ENCODE peak calls at places on chromosomes 3 and 15, in five cellular contexts. U is GM23248, F is HCT116, G is OCI-LY7, P is SK-N-SH. X is an unnamed sample.

GRCh38 chr3:10142707-10143560 is 1.4 kb downstream of the VHL start:
- DNase-seq in U (peak; percentile 37), F (no peak), G (peak; percentile 37), P (peak; percentile 24), X (no peak)

GRCh38 chr3:141877911-141878310 is 1.5 kb downstream of the ATP1B3 start:
- DNase-seq in U (peak; percentile 70), F (no peak), G (peak; percentile 64), P (no peak), X (peak; percentile 28)

GRCh38 chr3:55190296-55190695 is 262.4 kb upstream of the LRTM1 start:
- DNase-seq in U (peak; percentile 89), F (no peak), G (no peak), P (no peak), X (peak; percentile 53)

GRCh38 chr3:45104715-45105711 is 41.2 kb downstream of the CDCP1 start:
- DNase-seq in U (peak; percentile 81), F (no peak), G (no peak), P (no peak), X (no peak)

GRCh38 chr15:95646892-95647291 is 683.6 kb upstream of the NR2F2 start:
- DNase-seq in U (no peak), F (no peak), G (no peak), P (no peak), X (no peak)

GRCh38 chr3:185632996-185633395 is 46.9 kb downstream of the SENP2 start:
- DNase-seq in U (no peak), F (no peak), G (no peak), P (no peak), X (no peak)

GRCh38 chr3:5663604-5664003 is 476.1 kb downstream of the EDEM1 start:
- DNase-seq in U (no peak), F (no peak), G (no peak), P (no peak), X (no peak)

GRCh38 chr15:72227192-72227586 is 3.8 kb downstream of the PKM start:
- DNase-seq in U (peak; percentile 92), F (peak; percentile 59), G (peak; percentile 24), P (no peak), X (no peak)

GRCh38 chr15:88233921-88234320 is 22.6 kb downstream of the NTRK3 start:
- DNase-seq in U (no peak), F (no peak), G (no peak), P (no peak), X (no peak)

GRCh38 chr15:72445426-72445825 is 28.7 kb upstream of the ARIH1 start:
- DNase-seq in U (no peak), F (no peak), G (no peak), P (peak; percentile 19), X (no peak)

GRCh38 chr3:192819001-192819569 is 91.7 kb upstream of the FGF12 start:
- DNase-seq in U (peak; percentile 88), F (peak; percentile 59), G (no peak), P (no peak), X (no peak)

GRCh38 chr15:91882858-91883586 is 29.5 kb downstream of the SLCO3A1 start:
- DNase-seq in U (peak; percentile 23), F (no peak), G (no peak), P (no peak), X (no peak)

GRCh38 chr15:101451886-101452285 is 37.6 kb downstream of the PCSK6 start:
- DNase-seq in U (peak; percentile 35), F (no peak), G (no peak), P (no peak), X (no peak)

GRCh38 chr3:69822501-69822900 is 83.2 kb downstream of the MITF start:
- DNase-seq in U (peak; percentile 33), F (no peak), G (no peak), P (no peak), X (no peak)

GRCh38 chr3:113758389-113759029 is 11.7 kb downstream of the ATP6V1A start:
- DNase-seq in U (peak; percentile 65), F (no peak), G (no peak), P (no peak), X (no peak)

DNA sequence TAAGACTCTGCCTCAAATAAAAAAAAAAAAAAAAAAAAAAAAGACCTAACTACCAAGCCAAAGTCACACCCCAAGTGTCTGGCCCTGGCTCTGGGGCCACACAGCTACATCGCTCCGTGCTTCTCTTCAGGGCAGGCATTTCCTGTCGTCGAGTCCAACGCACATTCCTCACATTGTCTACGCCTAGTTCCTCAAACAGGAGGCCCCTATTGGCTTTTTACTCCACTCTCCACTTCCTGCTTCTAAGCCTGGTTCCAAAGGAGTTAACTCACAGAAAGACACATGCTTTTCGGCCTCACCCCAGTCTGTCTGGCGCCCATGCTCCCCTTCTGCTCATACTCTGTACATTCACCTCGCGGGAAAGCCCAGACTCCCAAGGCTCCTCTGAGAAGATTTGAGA is 28.8 kb downstream of the KNG1 start:
- DNase-seq in U (peak; percentile 75), F (peak; percentile 60), G (no peak), P (no peak), X (peak; percentile 10)
- TF ChIP-seq EZH2phosphoT487 in U (no peak), F (no peak), G (no peak), P (no peak), X (no peak)

DNA sequence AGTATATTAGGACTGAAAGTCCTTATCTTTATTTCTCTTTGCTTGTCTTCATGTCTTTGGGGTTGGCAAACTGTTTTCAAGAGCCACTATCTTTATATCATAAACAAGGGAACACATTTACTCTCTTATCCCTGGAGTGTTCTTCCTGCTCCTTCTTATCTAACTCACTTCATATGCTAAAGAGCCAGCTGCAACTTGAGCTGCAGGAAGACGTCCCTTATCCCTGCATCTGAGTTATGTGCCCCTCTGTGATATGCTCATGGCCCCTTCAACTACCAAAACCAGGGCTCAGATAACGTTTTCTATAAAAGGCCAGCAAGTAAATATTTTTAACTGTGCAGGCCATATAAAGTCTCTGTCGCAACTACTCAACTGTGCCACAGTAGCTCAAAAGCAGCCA is 137.0 kb upstream of the CRBN start:
- DNase-seq in U (no peak), F (no peak), G (no peak), P (no peak), X (no peak)
- TF ChIP-seq EZH2phosphoT487 in U (no peak), F (no peak), G (no peak), P (no peak), X (no peak)

DNA sequence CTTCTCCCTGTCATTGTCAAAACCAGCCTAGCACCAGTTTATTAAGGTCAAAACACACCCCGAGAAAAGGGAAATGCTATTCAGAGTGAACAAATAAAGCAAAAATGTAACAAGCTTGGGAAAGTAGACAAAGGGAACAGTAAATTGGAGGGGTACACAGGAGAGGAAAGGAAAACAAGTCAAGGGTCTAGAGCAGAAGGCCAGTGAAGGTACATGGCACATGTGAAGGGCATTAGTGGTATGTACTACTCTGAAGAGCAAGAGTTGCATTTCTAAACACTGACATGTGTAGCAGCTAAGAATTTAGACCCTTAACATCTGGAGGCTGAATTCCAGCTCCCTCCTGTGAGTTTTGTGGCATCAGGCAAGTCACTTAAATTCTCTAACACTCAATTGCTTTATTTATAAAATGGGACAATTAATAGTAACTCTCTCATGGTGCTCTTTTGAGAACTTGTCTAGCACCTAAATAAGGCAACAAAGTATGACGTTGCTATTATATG is 244.3 kb upstream of the ADAMTS9 start:
- DNase-seq in U (no peak), F (no peak), G (no peak), P (no peak), X (no peak)
- TF ChIP-seq EZH2phosphoT487 in U (no peak), F (no peak), G (no peak), P (no peak), X (no peak)

DNA sequence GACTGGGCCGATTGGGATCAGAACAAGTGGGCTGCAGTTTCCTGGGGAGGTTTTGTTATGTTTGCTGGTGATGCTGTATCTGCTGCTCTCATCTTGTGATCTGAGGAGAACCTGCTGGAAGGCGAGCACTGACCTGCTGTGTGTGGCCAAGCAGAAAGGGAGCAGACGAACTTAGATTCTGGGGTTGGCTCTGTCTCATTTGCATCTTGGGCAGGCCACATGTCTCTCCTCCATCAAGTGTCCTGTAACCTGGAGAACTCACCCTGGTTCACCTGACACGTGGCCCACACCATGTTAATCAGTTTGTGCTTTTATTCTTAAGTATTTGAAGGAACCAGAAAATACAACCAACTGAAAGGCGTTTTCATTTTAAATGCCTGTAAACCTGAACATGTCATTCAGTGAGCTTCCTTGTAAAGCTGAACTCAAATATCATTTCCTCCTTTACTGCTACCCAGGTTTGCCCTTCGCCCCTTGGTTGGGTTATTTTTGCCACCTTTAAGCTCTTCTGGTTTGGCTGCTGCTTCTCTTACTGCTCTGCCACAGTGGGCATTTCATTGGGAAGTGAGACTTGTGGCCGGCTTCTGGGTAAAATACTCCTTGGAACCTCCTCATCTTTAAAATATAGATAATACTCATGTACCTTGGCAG is 33.5 kb upstream of the TRAK1 start:
- DNase-seq in U (no peak), F (no peak), G (peak; percentile 57), P (no peak), X (no peak)
- TF ChIP-seq EZH2phosphoT487 in U (no peak), F (no peak), G (no peak), P (no peak), X (no peak)

GRCh38 chr3:126478581-126479310 is 3.1 kb upstream of the ZXDC start:
- DNase-seq in U (no peak), F (no peak), G (no peak), P (no peak), X (no peak)
- TF ChIP-seq EZH2phosphoT487 in U (no peak), F (no peak), G (no peak), P (no peak), X (no peak)

DNA sequence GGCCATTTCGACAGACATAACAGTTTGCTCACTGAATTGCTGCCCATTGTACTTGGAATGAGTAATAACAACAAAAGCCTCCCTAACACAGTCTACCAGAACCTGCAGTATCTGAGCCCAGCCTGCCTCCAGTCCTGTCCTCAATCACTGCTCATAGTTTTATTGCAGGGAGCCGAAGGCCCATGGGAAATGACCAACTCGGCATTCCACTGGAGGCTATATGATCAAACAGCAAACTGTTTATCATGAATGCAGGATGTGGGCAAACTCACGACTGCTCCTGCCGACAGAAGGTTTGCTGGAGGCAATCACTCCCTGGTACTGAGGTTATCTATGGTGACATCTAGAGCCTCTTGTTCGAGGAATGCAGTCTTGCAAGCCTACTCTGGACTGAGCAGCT is 46.3 kb downstream of the LSM3 start:
- DNase-seq in U (peak; percentile 42), F (no peak), G (no peak), P (no peak), X (no peak)
- TF ChIP-seq EZH2phosphoT487 in U (no peak), F (no peak), G (no peak), P (no peak), X (no peak)

DNA sequence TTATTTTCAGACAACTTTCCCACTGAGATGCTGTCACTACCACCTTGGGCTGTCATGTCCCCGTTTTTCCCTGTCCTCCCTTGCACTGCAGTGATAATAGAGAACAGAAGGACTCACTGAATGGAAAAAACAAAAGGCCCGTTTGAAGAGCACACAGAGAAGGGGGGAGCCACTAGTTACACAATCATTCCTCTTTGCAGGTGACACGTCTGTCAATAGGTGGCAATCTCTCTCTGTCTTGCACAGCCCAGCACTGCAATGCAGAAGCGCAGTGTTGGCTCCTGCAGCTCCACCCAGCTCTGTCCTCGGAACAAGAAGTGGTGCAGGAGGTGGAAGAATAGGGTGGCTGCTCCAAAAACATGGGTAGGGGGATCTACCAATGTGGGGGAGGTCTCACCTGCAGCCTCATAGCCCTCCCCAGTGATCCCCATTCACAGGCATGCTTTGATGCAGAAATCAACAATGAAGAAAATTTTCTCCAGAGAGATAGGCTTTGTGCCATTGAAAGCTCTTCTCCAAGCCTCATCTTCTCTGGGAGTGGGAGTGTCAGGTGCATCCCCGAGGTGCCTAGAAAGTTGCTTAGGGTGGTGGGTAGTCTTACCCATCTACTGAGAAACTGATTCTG is 31.8 kb downstream of the FSTL1 start:
- DNase-seq in U (peak; percentile 54), F (peak; percentile 36), G (peak; percentile 65), P (peak; percentile 58), X (peak; percentile 84)
- TF ChIP-seq EZH2phosphoT487 in U (no peak), F (no peak), G (no peak), P (no peak), X (no peak)

X was measured in neural progenitor cell.